ENCODE peak calls at places on chromosomes 13 and 19, in ten cellular contexts. L, Z, N, Y, P, K, R, Q, C and T are unnamed samples.

GRCh38 chr19:44993926-44994537 is 7.2 kb upstream of the RELB start:
- DNase-seq in L (peak), Z (no peak), N (no peak), Y (no peak), P (no peak), K (no peak), R (no peak), Q (no peak), C (no peak), T (no peak)

GRCh38 chr19:7386769-7387168 is 38.0 kb downstream of the ARHGEF18 start:
- DNase-seq in L (no peak), Z (no peak), N (no peak), Y (no peak), P (no peak), K (no peak), R (no peak), Q (no peak), C (no peak), T (no peak)

GRCh38 chr13:45209229-45209628 is 8.4 kb upstream of the KCTD4 start:
- DNase-seq in L (no peak), Z (no peak), N (no peak), Y (no peak), P (no peak), K (no peak), R (no peak), Q (no peak), C (peak), T (no peak)

GRCh38 chr13:48559638-48560320 is 26.9 kb upstream of the RCBTB2 start:
- DNase-seq in L (no peak), Z (no peak), N (no peak), Y (no peak), P (no peak), K (no peak), R (no peak), Q (no peak), C (no peak), T (no peak)

GRCh38 chr13:110107568-110108347 is 199.2 kb downstream of the COL4A1 start:
- DNase-seq in L (no peak), Z (no peak), N (no peak), Y (peak), P (no peak), K (no peak), R (peak), Q (peak), C (peak), T (peak)

GRCh38 chr19:23101241-23101640 is 15.6 kb upstream of the ZNF730 start:
- DNase-seq in L (no peak), Z (no peak), N (no peak), Y (no peak), P (no peak), K (no peak), R (no peak), Q (no peak), C (no peak), T (no peak)

GRCh38 chr13:111353508-111353907 is 33.1 kb downstream of the TEX29 start:
- DNase-seq in L (no peak), Z (no peak), N (no peak), Y (no peak), P (no peak), K (no peak), R (peak), Q (no peak), C (no peak), T (no peak)

GRCh38 chr19:10677796-10678195 is 23.4 kb upstream of the QTRT1 start:
- DNase-seq in L (no peak), Z (peak), N (no peak), Y (no peak), P (no peak), K (no peak), R (no peak), Q (no peak), C (no peak), T (no peak)

GRCh38 chr19:2922987-2923386 is 21.8 kb downstream of the ZNF77 start:
- DNase-seq in L (no peak), Z (no peak), N (no peak), Y (no peak), P (no peak), K (peak), R (no peak), Q (no peak), C (no peak), T (no peak)

GRCh38 chr13:21013682-21014038 is 47.7 kb downstream of the LATS2 start:
- DNase-seq in L (no peak), Z (no peak), N (peak), Y (no peak), P (no peak), K (no peak), R (no peak), Q (no peak), C (no peak), T (no peak)

GRCh38 chr13:21011378-21011777 is 50.0 kb downstream of the LATS2 start:
- DNase-seq in L (no peak), Z (no peak), N (no peak), Y (no peak), P (no peak), K (no peak), R (no peak), Q (no peak), C (no peak), T (no peak)

GRCh38 chr13:21012841-21013681 is 48.3 kb downstream of the LATS2 start:
- DNase-seq in L (no peak), Z (no peak), N (peak), Y (no peak), P (no peak), K (no peak), R (no peak), Q (no peak), C (no peak), T (no peak)

GRCh38 chr13:21010621-21011020 is 50.8 kb downstream of the LATS2 start:
- DNase-seq in L (no peak), Z (no peak), N (peak), Y (no peak), P (no peak), K (peak), R (no peak), Q (no peak), C (peak), T (no peak)

DNA sequence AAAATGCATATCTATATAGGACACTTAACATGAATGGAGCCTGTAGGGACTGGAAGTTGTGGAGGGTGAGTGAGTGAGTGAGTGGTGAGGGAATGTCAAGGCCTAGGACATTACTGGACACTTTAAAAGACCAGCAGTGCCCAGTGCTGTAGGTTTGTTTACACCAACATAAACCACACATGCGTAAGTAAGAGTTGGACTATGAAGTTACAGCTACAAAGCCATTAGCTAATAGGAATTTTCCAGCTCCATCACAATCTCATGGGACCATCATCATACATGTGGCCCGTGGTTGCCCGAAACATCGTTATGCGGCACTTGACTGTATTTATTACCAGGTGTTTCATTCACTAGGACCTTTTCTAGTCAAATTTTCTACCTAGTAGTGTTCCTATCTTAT is 49.2 kb downstream of the LATS2 start:
- DNase-seq in L (no peak), Z (no peak), N (peak), Y (no peak), P (no peak), K (peak), R (no peak), Q (no peak), C (no peak), T (no peak)
- TF ChIP-seq EP300 in L (no peak), Z (no peak), N (no peak), Y (no peak), P (no peak), K (no peak), R (no peak), Q (no peak), C (no peak), T (no peak)

DNA sequence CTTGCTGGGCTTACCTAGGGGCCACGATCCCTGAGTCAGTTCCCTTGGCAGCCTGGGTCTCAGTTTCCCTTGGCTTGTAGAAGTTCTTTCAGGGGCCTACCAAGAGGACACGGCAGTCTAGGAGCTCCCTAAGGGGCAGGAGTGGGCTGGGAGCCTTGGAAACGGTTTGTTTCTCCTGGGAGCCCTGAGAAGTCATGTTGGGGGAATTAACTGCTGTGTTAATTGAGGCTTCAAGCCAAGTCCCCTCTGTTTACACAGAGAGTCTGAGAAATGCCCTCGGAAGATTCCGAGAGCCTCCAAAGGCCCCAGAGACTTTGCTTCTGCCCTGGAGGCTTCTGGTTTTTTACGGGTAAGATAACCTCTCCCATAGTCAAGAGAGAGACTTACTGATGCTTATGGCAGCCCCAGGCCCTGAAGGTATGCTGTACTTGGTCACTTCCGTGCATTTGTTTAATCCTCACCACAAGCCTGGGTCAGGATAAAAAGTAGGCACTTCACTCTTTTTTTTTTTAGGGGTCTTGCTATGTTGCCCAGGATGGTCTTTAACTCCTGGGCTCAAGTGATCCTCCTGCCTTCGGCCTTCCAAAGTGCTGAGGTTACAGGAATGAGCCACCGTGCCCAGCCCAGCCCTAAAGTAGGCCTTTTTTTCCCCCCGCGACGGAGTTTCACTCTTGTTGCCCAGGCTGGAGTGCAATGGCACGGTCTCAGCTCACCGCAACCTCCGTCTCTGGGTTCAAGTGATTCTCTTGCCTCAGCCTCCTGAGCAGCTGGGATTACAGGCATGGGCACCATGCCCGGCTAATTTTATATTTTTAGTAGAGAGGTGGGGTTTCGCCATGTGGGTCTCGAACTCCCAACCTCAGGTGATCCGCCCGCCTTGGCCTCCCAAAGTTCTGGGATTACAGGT is 15.1 kb downstream of the IER2 start:
- DNase-seq in L (no peak), Z (no peak), N (no peak), Y (no peak), P (no peak), K (no peak), R (no peak), Q (no peak), C (peak), T (no peak)
- TF ChIP-seq EP300 in L (no peak), Z (no peak), N (no peak), Y (no peak), P (no peak), K (no peak), R (no peak), Q (no peak), C (no peak), T (no peak)

GRCh38 chr13:94632227-94632980 is 30.7 kb downstream of the GPR180 start:
- DNase-seq in L (no peak), Z (no peak), N (no peak), Y (no peak), P (no peak), K (no peak), R (no peak), Q (no peak), C (no peak), T (no peak)
- TF ChIP-seq EP300 in L (no peak), Z (no peak), N (no peak), Y (no peak), P (no peak), K (no peak), R (no peak), Q (no peak), C (no peak), T (no peak)

GRCh38 chr19:16022251-16022650 is 54.0 kb upstream of the TPM4 start:
- DNase-seq in L (peak), Z (no peak), N (no peak), Y (no peak), P (no peak), K (no peak), R (no peak), Q (no peak), C (no peak), T (no peak)
- TF ChIP-seq EP300 in L (no peak), Z (no peak), N (no peak), Y (no peak), P (no peak), K (no peak), R (no peak), Q (no peak), C (no peak), T (no peak)

GRCh38 chr13:29103036-29103800 is 283.1 kb downstream of the MTUS2 start:
- DNase-seq in L (no peak), Z (no peak), N (no peak), Y (no peak), P (no peak), K (no peak), R (no peak), Q (no peak), C (no peak), T (no peak)

GRCh38 chr13:29104461-29104860 is 284.3 kb downstream of the MTUS2 start:
- DNase-seq in L (no peak), Z (no peak), N (no peak), Y (no peak), P (no peak), K (no peak), R (no peak), Q (no peak), C (no peak), T (no peak)

GRCh38 chr13:29101404-29101803 is 281.3 kb downstream of the MTUS2 start:
- DNase-seq in L (no peak), Z (no peak), N (no peak), Y (no peak), P (no peak), K (no peak), R (no peak), Q (no peak), C (no peak), T (no peak)

GRCh38 chr13:29099781-29100406 is 279.8 kb downstream of the MTUS2 start:
- DNase-seq in L (no peak), Z (no peak), N (no peak), Y (no peak), P (no peak), K (no peak), R (no peak), Q (no peak), C (no peak), T (no peak)

GRCh38 chr13:29100739-29101138 is 280.6 kb downstream of the MTUS2 start:
- DNase-seq in L (no peak), Z (no peak), N (no peak), Y (no peak), P (no peak), K (no peak), R (no peak), Q (no peak), C (no peak), T (no peak)
- TF ChIP-seq EP300 in L (no peak), Z (no peak), N (no peak), Y (no peak), P (no peak), K (no peak), R (no peak), Q (no peak), C (no peak), T (no peak)

DNA sequence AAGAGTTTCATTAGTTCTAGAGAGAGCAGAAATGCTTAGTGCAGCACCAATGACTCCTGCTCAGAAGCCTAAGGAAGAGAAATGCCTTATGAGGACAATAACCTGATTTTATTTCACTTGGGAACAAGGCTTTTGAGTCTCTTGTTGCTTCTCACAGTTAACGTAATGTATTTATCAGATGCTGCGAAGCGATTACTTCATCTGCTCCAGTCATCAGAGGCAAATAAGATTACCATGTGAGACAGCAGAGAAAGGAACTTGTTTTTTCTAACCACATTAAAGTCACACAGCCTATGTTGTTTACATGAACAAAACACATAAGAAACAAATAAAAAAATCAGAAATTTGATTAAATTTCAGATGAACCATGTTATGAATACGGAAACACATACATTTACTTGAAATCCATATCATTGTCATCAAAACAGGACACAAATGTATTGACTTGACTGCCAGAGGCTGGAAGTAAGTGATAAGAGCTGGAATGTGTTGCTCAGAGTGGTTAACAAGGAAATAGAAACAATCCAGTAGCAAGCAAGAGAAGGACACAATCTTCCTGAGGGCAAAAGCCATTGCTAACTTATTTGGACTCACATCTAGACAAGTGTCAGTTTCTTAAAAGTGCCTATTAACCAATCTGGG is 147.3 kb downstream of the LHFPL6 start:
- DNase-seq in L (no peak), Z (no peak), N (no peak), Y (peak), P (no peak), K (no peak), R (no peak), Q (no peak), C (no peak), T (no peak)
- TF ChIP-seq EP300 in L (no peak), Z (no peak), N (no peak), Y (peak), P (no peak), K (no peak), R (no peak), Q (no peak), C (no peak), T (no peak)